ENCODE peak calls at places on chromosome 21, in nine cellular contexts. D is esophagus muscularis mucosa, B is breast epithelium, E is stomach, R is transverse colon, Y is GM23338, K is suprapubic skin, W is sigmoid colon, J is spleen. N is an unnamed sample.

GRCh38 chr21:44065428-44065827 is 41.8 kb upstream of the PWP2 start:
- DNase-seq in K (peak; percentile 31), B (no peak), D (no peak), Y (no peak), J (peak; percentile 90), R (peak; percentile 52), W (no peak), E (peak; percentile 48), N (peak; percentile 88)

GRCh38 chr21:17548262-17548661 is 35.4 kb downstream of the CXADR start:
- DNase-seq in J (no peak), E (no peak), Y (no peak), B (no peak), D (no peak), R (no peak), W (no peak), K (no peak), N (no peak)

GRCh38 chr21:44399151-44399954 is 45.9 kb downstream of the TRPM2 start:
- DNase-seq in E (no peak), D (no peak), K (peak; percentile 63), W (no peak), Y (no peak), R (no peak), B (no peak), J (peak; percentile 59), N (no peak)

GRCh38 chr21:29315155-29315749 is 16.5 kb downstream of the BACH1 start:
- DNase-seq in R (no peak), K (no peak), W (no peak), Y (peak; percentile 19), E (no peak), D (no peak), B (no peak), J (no peak), N (no peak)

GRCh38 chr21:44054710-44055109 is 42.6 kb downstream of the TRAPPC10 start:
- DNase-seq in R (no peak), J (no peak), Y (no peak), W (no peak), K (no peak), D (no peak), B (no peak), E (no peak), N (no peak)

GRCh38 chr21:27423073-27423472 is 456.2 kb upstream of the ADAMTS5 start:
- DNase-seq in E (peak; percentile 38), K (peak; percentile 85), D (no peak), B (no peak), R (peak; percentile 36), J (no peak), W (peak; percentile 80), Y (no peak), N (no peak)

GRCh38 chr21:36613064-36613463 is 85.9 kb upstream of the SIM2 start:
- DNase-seq in W (no peak), B (no peak), D (no peak), J (no peak), R (no peak), Y (no peak), E (peak; percentile 39), K (no peak), N (no peak)

GRCh38 chr21:28904961-28905435 is 87.7 kb downstream of the LTN1 start:
- DNase-seq in J (no peak), B (no peak), E (no peak), K (no peak), R (peak; percentile 31), Y (no peak), D (no peak), W (no peak), N (no peak)

GRCh38 chr21:28283652-28284490 is 708.8 kb downstream of the LTN1 start:
- DNase-seq in J (no peak), Y (no peak), B (no peak), W (no peak), E (no peak), R (no peak), D (no peak), K (no peak), N (no peak)

GRCh38 chr21:34933609-34934345 is 115.3 kb downstream of the RUNX1 start:
- DNase-seq in Y (no peak), E (no peak), B (no peak), W (no peak), J (peak; percentile 67), R (no peak), K (no peak), D (no peak), N (no peak)

GRCh38 chr21:37079211-37079824 is 6.3 kb downstream of the TTC3 start:
- DNase-seq in K (no peak), W (no peak), D (no peak), E (no peak), J (no peak), B (no peak), Y (peak; percentile 28), R (no peak), N (no peak)

GRCh38 chr21:46637952-46638746 is 2.7 kb downstream of the PRMT2 start:
- DNase-seq in R (no peak), E (no peak), B (no peak), K (no peak), W (no peak), D (no peak), Y (no peak), J (no peak), N (no peak)

GRCh38 chr21:44427241-44428120 is 27.8 kb upstream of the LRRC3 start:
- DNase-seq in E (no peak), B (peak; percentile 37), J (peak; percentile 74), Y (no peak), K (peak; percentile 77), R (no peak), D (no peak), W (peak; percentile 50), N (no peak)

GRCh38 chr21:46545911-46546310 is 59.0 kb downstream of the S100B start:
- DNase-seq in Y (no peak), B (no peak), R (no peak), J (no peak), D (peak; percentile 47), K (no peak), E (peak; percentile 21), W (peak; percentile 40), N (no peak)

GRCh38 chr21:45330075-45330781 is 42.5 kb upstream of the POFUT2 start:
- DNase-seq in K (no peak), R (peak; percentile 26), B (no peak), Y (no peak), W (peak; percentile 81), J (peak; percentile 58), E (no peak), D (no peak), N (no peak)

GRCh38 chr21:16455978-16456377 is 726.2 kb downstream of the USP25 start:
- DNase-seq in E (no peak), Y (peak; percentile 4), B (no peak), J (no peak), R (no peak), K (no peak), D (no peak), W (no peak), N (no peak)

GRCh38 chr21:36338975-36339374 is 19.0 kb downstream of the MORC3 start:
- DNase-seq in R (no peak), D (no peak), Y (no peak), E (no peak), B (no peak), J (no peak), K (no peak), W (no peak), N (no peak)

GRCh38 chr21:34362136-34362444 is 1.7 kb upstream of the KCNE2 start:
- DNase-seq in B (no peak), D (no peak), W (no peak), J (no peak), R (no peak), K (no peak), E (no peak), Y (no peak), N (no peak)

GRCh38 chr21:26715878-26716506 is 129.2 kb downstream of the ADAMTS1 start:
- DNase-seq in E (peak; percentile 44), W (no peak), R (peak; percentile 35), B (no peak), D (no peak), Y (peak; percentile 87), K (no peak), J (no peak), N (peak; percentile 3)

GRCh38 chr21:24994717-24995116 is 612.6 kb downstream of the MRPL39 start:
- DNase-seq in Y (no peak), K (no peak), R (no peak), B (no peak), W (no peak), J (no peak), D (no peak), E (no peak), N (no peak)

GRCh38 chr21:18663663-18664062 is 260.1 kb upstream of the TMPRSS15 start:
- DNase-seq in E (no peak), B (no peak), R (no peak), K (no peak), Y (no peak), D (no peak), J (no peak), W (no peak), N (no peak)

GRCh38 chr21:46542588-46543092 is 62.2 kb downstream of the S100B start:
- DNase-seq in B (no peak), W (peak; percentile 54), D (peak; percentile 81), Y (no peak), K (no peak), E (peak; percentile 13), J (no peak), R (no peak), N (no peak)

GRCh38 chr21:31743712-31744111 is 11.8 kb upstream of the SCAF4 start:
- DNase-seq in K (no peak), W (no peak), D (no peak), Y (no peak), E (no peak), R (no peak), B (no peak), J (no peak), N (no peak)
- H3K27ac ChIP-seq in K (no peak overlapping the region), W (no peak overlapping the region), D (no peak overlapping the region), Y (no peak overlapping the region), E (no peak overlapping the region), R (no peak overlapping the region), B (no peak overlapping the region), J (no peak overlapping the region), N (no peak overlapping the region)

DNA sequence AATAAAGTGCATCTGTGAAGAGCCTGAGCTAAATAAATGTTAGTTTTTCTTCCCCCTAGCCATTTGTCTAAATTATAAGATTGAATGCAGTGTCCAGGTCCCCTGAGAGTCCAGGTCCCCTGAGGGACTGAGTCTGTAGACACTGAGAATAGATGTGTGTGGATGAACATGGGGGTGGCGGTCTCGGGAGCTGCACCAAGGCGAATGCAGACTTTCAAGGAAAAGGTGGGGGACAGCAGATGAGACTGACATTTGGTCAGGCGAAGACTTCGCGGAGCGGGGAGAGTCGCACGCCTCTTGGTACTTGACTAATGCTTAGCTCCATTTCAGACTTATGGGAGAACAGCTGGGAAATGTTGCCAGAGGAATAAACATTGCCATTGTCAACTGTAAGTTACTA is 17.7 kb upstream of the MX2 start:
- DNase-seq in W (no peak), B (no peak), J (no peak), E (no peak), D (peak; percentile 77), R (no peak), Y (no peak), K (no peak), N (no peak)
- TF ChIP-seq POLR2AphosphoS5 in W (no peak), B (no peak), J (no peak), E (no peak), D (no peak), R (no peak), Y (no peak), K (no peak), N (no peak)

GRCh38 chr21:32406405-32406804 is 6.1 kb upstream of the EVA1C start:
- DNase-seq in W (no peak), J (no peak), K (no peak), B (no peak), E (peak; percentile 43), D (no peak), Y (no peak), R (peak; percentile 68), N (no peak)
- H3K27ac ChIP-seq in W (no peak overlapping the region), J (no peak overlapping the region), K (peak overlapping the region; percentile 14), B (no peak overlapping the region), E (no peak overlapping the region), D (peak overlapping the region; percentile 15), Y (no peak overlapping the region), R (peak overlapping the region; percentile 62), N (no peak overlapping the region)

GRCh38 chr21:38392722-38393121 is 105.6 kb downstream of the ERG start:
- DNase-seq in Y (no peak), W (no peak), J (no peak), K (no peak), E (no peak), D (no peak), R (no peak), B (no peak), N (no peak)
- TF ChIP-seq POLR2AphosphoS5 in Y (no peak), W (no peak), J (no peak), K (no peak), E (no peak), D (no peak), R (no peak), B (no peak), N (no peak)

N was measured in HL-60.